ENCODE peak calls at places on chromosomes 6 and 20, in four cellular contexts. M is HepG2, F is GM12878, Z is K562. Y is an unnamed sample.

GRCh38 chr20:1370548-1371110 is 22.2 kb downstream of the FKBP1A start:
- DNase-seq in Z (no peak), M (no peak), F (no peak), Y (no peak)

GRCh38 chr6:16208989-16209388 is 29.4 kb upstream of the GMPR start:
- DNase-seq in F (no peak), M (no peak), Z (no peak), Y (no peak)

GRCh38 chr6:125564941-125565340 is 184.5 kb upstream of the HEY2 start:
- DNase-seq in M (no peak), F (no peak), Z (no peak), Y (no peak)

GRCh38 chr6:34709386-34709785 is 12.8 kb upstream of the ILRUN start:
- DNase-seq in M (no peak), F (no peak), Z (no peak), Y (no peak)

GRCh38 chr20:56626367-56627121 is 2.6 kb upstream of the TFAP2C start:
- DNase-seq in M (no peak), F (no peak), Z (peak), Y (peak)

GRCh38 chr6:72810571-72811280 is 188.9 kb downstream of the KCNQ5 start:
- DNase-seq in M (no peak), F (no peak), Z (no peak), Y (no peak)

GRCh38 chr6:43985329-43985728 is 141.9 kb downstream of the MRPL14 start:
- DNase-seq in Z (no peak), F (no peak), M (peak), Y (no peak)

GRCh38 chr6:25655746-25656145 is 3.7 kb downstream of the SCGN start:
- DNase-seq in F (no peak), Z (no peak), M (no peak), Y (no peak)

GRCh38 chr6:133380723-133381122 is 139.6 kb downstream of the EYA4 start:
- DNase-seq in Z (no peak), M (no peak), F (no peak), Y (no peak)

GRCh38 chr6:474454-475185 is 83.1 kb downstream of the IRF4 start:
- DNase-seq in F (peak), Z (no peak), M (no peak), Y (no peak)

GRCh38 chr6:4320860-4321259 is 185.5 kb upstream of the ECI2 start:
- DNase-seq in F (no peak), M (no peak), Z (no peak), Y (no peak)

GRCh38 chr6:40112350-40112749 is 178.1 kb upstream of the MOCS1 start:
- DNase-seq in M (no peak), Z (no peak), F (no peak), Y (no peak)

GRCh38 chr6:33320315-33321181 is 3.0 kb upstream of the ZBTB22 start:
- DNase-seq in M (no peak), Z (no peak), F (no peak), Y (no peak)

GRCh38 chr6:169328112-169328801 is 74.6 kb upstream of the THBS2 start:
- DNase-seq in F (no peak), Z (no peak), M (no peak), Y (no peak)

GRCh38 chr6:137258170-137258569 is 39.0 kb upstream of the IFNGR1 start:
- DNase-seq in M (no peak), Z (no peak), F (no peak), Y (no peak)

GRCh38 chr6:109023348-109023925 is 71.2 kb downstream of the SESN1 start:
- DNase-seq in M (no peak), F (no peak), Z (no peak), Y (no peak)

GRCh38 chr6:130233332-130233731 is 10.6 kb upstream of the SAMD3 start:
- DNase-seq in Z (no peak), F (no peak), M (no peak), Y (no peak)

GRCh38 chr20:25042531-25043498 is 15.1 kb downstream of the ACSS1 start:
- DNase-seq in F (peak), M (no peak), Z (no peak), Y (no peak)

GRCh38 chr6:111230351-111231077 is 143.2 kb downstream of the SLC16A10 start:
- DNase-seq in F (no peak), M (no peak), Z (no peak), Y (no peak)

GRCh38 chr20:50838707-50839385 is 44.0 kb downstream of the BCAS4 start:
- DNase-seq in F (no peak), M (no peak), Z (peak), Y (no peak)

GRCh38 chr6:72035966-72036365 is 149.6 kb downstream of the RIMS1 start:
- DNase-seq in M (no peak), Z (no peak), F (no peak), Y (no peak)

GRCh38 chr20:50151034-50151743 is 2.3 kb downstream of the PEDS1 start:
- DNase-seq in Z (no peak), M (no peak), F (no peak), Y (no peak)

GRCh38 chr20:50580016-50580747 is 70.0 kb downstream of the PTPN1 start:
- DNase-seq in F (no peak), Z (peak), M (peak), Y (peak)

GRCh38 chr6:15661815-15662245 is 998 bp downstream of the DTNBP1 start:
- DNase-seq in Z (no peak), F (no peak), M (no peak), Y (no peak)

GRCh38 chr20:18879262-18879661 is 65.7 kb downstream of the SCP2D1 start:
- DNase-seq in M (no peak), F (no peak), Z (no peak), Y (no peak)

GRCh38 chr20:58481541-58482021 is 33.6 kb downstream of the APCDD1L start:
- DNase-seq in M (peak), F (no peak), Z (peak), Y (peak)
- TF ChIP-seq CHD2 in M (no peak), F (no peak), Z (no peak), Y (peak)

GRCh38 chr20:48568520-48568919 is 259.3 kb downstream of the PREX1 start:
- DNase-seq in M (no peak), F (no peak), Z (no peak), Y (no peak)

GRCh38 chr20:48567145-48567544 is 260.7 kb downstream of the PREX1 start:
- DNase-seq in M (no peak), F (no peak), Z (no peak), Y (no peak)

GRCh38 chr20:48563191-48563884 is 264.5 kb downstream of the PREX1 start:
- DNase-seq in M (no peak), Z (no peak), F (no peak), Y (no peak)

DNA sequence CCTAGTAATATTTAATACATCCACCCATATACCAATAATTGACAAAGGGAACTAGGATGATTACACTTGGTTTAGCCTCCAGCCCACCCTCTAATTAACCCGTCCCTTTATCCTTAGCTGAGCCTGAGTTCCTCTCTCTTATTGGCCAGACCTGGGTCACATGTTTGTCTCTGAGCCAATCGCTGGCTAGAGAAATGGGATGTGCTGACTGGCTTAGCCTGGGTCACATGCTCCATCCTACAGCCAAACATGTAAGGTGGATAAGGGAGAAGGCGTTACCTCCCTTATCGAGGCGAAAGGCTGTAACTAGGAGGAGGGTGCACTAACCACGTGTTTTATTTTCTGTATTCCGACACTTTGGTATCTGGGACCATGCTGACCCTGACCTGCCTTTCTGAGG is 262.8 kb downstream of the PREX1 start:
- DNase-seq in Z (peak), F (no peak), M (no peak), Y (no peak)
- TF ChIP-seq TAF1 in Z (no peak), F (no peak), M (no peak), Y (no peak)

GRCh38 chr6:52725530-52726192 is 37.6 kb downstream of the GSTA2 start:
- DNase-seq in M (peak), Z (no peak), F (no peak), Y (no peak)
- TF ChIP-seq CREB1 in M (peak), Z (no peak), F (no peak), Y (no peak)

GRCh38 chr6:2078888-2079287 is 166.5 kb downstream of the GMDS start:
- DNase-seq in Z (no peak), F (peak), M (no peak), Y (no peak)
- TF ChIP-seq CHD2 in Z (no peak), F (no peak), M (no peak), Y (no peak)

DNA sequence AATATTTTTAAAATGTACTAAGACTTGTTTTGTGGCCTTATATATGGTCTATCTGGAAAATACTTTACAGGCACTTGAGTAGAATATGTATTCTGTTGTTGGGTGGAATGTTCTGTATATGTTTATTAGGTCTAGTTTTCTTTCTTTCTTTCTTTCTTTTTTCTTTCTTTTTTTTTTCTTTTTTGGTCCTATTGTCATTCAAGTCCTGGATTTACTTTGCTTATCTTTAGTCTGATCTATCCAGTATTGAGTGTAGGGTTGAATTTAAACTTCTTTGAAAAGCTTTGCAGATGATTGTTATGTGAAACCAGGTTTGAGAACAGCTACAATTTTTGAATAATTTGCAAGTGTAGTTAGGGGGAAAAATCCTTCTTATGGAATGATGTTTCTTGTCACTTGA is 67.1 kb upstream of the GRIK2 start:
- DNase-seq in F (no peak), Z (no peak), M (no peak), Y (no peak)
- TF ChIP-seq TAF1 in F (no peak), Z (no peak), M (no peak), Y (no peak)

GRCh38 chr6:37061157-37061804 is 55.8 kb downstream of the FGD2 start:
- DNase-seq in Z (no peak), F (no peak), M (no peak), Y (no peak)
- TF ChIP-seq CREB1 in Z (no peak), F (no peak), M (no peak), Y (no peak)